ENCODE peak calls at places on chromosomes 5 and 9, in seven cellular contexts. I is GM10248, D is fibroblast of mammary gland, L is ascending aorta, Z is bronchial epithelial cell, A is RCC 7860, Y is left cardiac atrium. P is an unnamed sample.

GRCh38 chr9:87855061-87855460 is 27.6 kb upstream of the SPATA31E1 start:
- DNase-seq in I (no peak), D (peak; percentile 39), L (no peak), Z (no peak), A (no peak), Y (no peak), P (no peak)

GRCh38 chr5:73213566-73213998 is 40.6 kb downstream of the TMEM174 start:
- DNase-seq in I (no peak), D (peak; percentile 83), L (no peak), Z (no peak), A (peak; percentile 5), Y (no peak), P (peak; percentile 26)

GRCh38 chr5:14156611-14157493 is 13.7 kb downstream of the TRIO start:
- DNase-seq in I (peak; percentile 64), D (peak; percentile 99), L (no peak), Z (peak; percentile 98), A (peak; percentile 98), Y (no peak), P (no peak)

GRCh38 chr5:91378683-91379601 is 4.2 kb downstream of the ARRDC3 start:
- DNase-seq in I (no peak), D (no peak), L (no peak), Z (no peak), A (peak; percentile 10), Y (no peak), P (no peak)

GRCh38 chr5:68290260-68290674 is 74.7 kb downstream of the PIK3R1 start:
- DNase-seq in I (no peak), D (peak; percentile 56), L (no peak), Z (no peak), A (no peak), Y (peak; percentile 36), P (no peak)

GRCh38 chr9:72753261-72753893 is 199.5 kb downstream of the ALDH1A1 start:
- DNase-seq in I (no peak), D (peak; percentile 13), L (no peak), Z (peak; percentile 46), A (no peak), Y (no peak), P (no peak)

GRCh38 chr9:129674229-129674628 is 8.8 kb downstream of the PRRX2 start:
- DNase-seq in I (no peak), D (no peak), L (no peak), Z (no peak), A (no peak), Y (no peak), P (no peak)

GRCh38 chr9:121798941-121799340 is 147.5 kb downstream of the DAB2IP start:
- DNase-seq in I (no peak), D (no peak), L (no peak), Z (no peak), A (no peak), Y (no peak), P (no peak)

GRCh38 chr9:2299843-2300205 is 284.7 kb downstream of the SMARCA2 start:
- DNase-seq in I (no peak), D (no peak), L (no peak), Z (no peak), A (no peak), Y (no peak), P (no peak)

GRCh38 chr5:127518319-127518621 is 830 bp downstream of the PRRC1 start:
- DNase-seq in I (peak; percentile 25), D (peak; percentile 56), L (no peak), Z (peak; percentile 63), A (no peak), Y (no peak), P (no peak)

P was measured in stimulated activated CD4-positive, alpha-beta T cell treated with anti-CD3 and anti-CD28 coated beads, Interleukin-12 subunit alpha, Interleukin-12 subunit beta, amount 100 ng/mL, for 24 hours.